ENCODE peak calls at places on chromosomes 11 and 22, in ten cellular contexts. One of them, this sample, is unnamed.

GRCh38 chr11:27423125-27423524 is 49.5 kb downstream of the LGR4 start:
- DNase-seq in ovary: no peak
- DNase-seq in posterior vena cava: no peak
- DNase-seq in brain microvascular endothelial cell: peak; percentile 17
- DNase-seq in RCC 7860: no peak
- DNase-seq in activated T-helper 9 cell treated with anti-CD3 and anti-CD28 coated beads, Interleukin-2, amount 50 U/mL, for 16 hours: no peak
- DNase-seq in GF-D8: peak; percentile 95
- DNase-seq in iPS DF 19.7: no peak
- DNase-seq in dorsolateral prefrontal cortex: no peak
- DNase-seq in globus pallidus: no peak
- DNase-seq in this sample: no peak

GRCh38 chr22:19808873-19809478 is 45.7 kb downstream of the GNB1L start:
- DNase-seq in ovary: no peak
- DNase-seq in posterior vena cava: peak; percentile 34
- DNase-seq in brain microvascular endothelial cell: no peak
- DNase-seq in RCC 7860: no peak
- DNase-seq in activated T-helper 9 cell treated with anti-CD3 and anti-CD28 coated beads, Interleukin-2, amount 50 U/mL, for 16 hours: no peak
- DNase-seq in GF-D8: no peak
- DNase-seq in iPS DF 19.7: no peak
- DNase-seq in dorsolateral prefrontal cortex: no peak
- DNase-seq in globus pallidus: no peak
- DNase-seq in this sample: no peak

GRCh38 chr11:296206-296975 is 2.9 kb downstream of the IFITM5 start:
- DNase-seq in ovary: peak; percentile 37
- DNase-seq in posterior vena cava: peak; percentile 62
- DNase-seq in brain microvascular endothelial cell: no peak
- DNase-seq in RCC 7860: no peak
- DNase-seq in activated T-helper 9 cell treated with anti-CD3 and anti-CD28 coated beads, Interleukin-2, amount 50 U/mL, for 16 hours: no peak
- DNase-seq in GF-D8: no peak
- DNase-seq in iPS DF 19.7: no peak
- DNase-seq in dorsolateral prefrontal cortex: no peak
- DNase-seq in globus pallidus: no peak
- DNase-seq in this sample: no peak

GRCh38 chr11:117220568-117220967 is 11.3 kb downstream of the PCSK7 start:
- DNase-seq in ovary: peak; percentile 73
- DNase-seq in posterior vena cava: peak; percentile 94
- DNase-seq in brain microvascular endothelial cell: no peak
- DNase-seq in RCC 7860: no peak
- DNase-seq in activated T-helper 9 cell treated with anti-CD3 and anti-CD28 coated beads, Interleukin-2, amount 50 U/mL, for 16 hours: no peak
- DNase-seq in GF-D8: no peak
- DNase-seq in iPS DF 19.7: no peak
- DNase-seq in dorsolateral prefrontal cortex: no peak
- DNase-seq in globus pallidus: peak; percentile 70
- DNase-seq in this sample: no peak

GRCh38 chr11:76765863-76766350 is 17.2 kb upstream of the TSKU start:
- DNase-seq in ovary: no peak
- DNase-seq in posterior vena cava: peak; percentile 84
- DNase-seq in brain microvascular endothelial cell: no peak
- DNase-seq in RCC 7860: no peak
- DNase-seq in activated T-helper 9 cell treated with anti-CD3 and anti-CD28 coated beads, Interleukin-2, amount 50 U/mL, for 16 hours: no peak
- DNase-seq in GF-D8: no peak
- DNase-seq in iPS DF 19.7: no peak
- DNase-seq in dorsolateral prefrontal cortex: no peak
- DNase-seq in globus pallidus: no peak
- DNase-seq in this sample: no peak

GRCh38 chr11:120471131-120471530 is 40.4 kb upstream of the GRIK4 start:
- DNase-seq in ovary: no peak
- DNase-seq in posterior vena cava: no peak
- DNase-seq in brain microvascular endothelial cell: peak; percentile 54
- DNase-seq in RCC 7860: no peak
- DNase-seq in activated T-helper 9 cell treated with anti-CD3 and anti-CD28 coated beads, Interleukin-2, amount 50 U/mL, for 16 hours: no peak
- DNase-seq in GF-D8: no peak
- DNase-seq in iPS DF 19.7: no peak
- DNase-seq in dorsolateral prefrontal cortex: no peak
- DNase-seq in globus pallidus: no peak
- DNase-seq in this sample: no peak

GRCh38 chr11:15967166-15967565 is 389.2 kb downstream of the SOX6 start:
- DNase-seq in ovary: no peak
- DNase-seq in posterior vena cava: no peak
- DNase-seq in brain microvascular endothelial cell: no peak
- DNase-seq in RCC 7860: no peak
- DNase-seq in activated T-helper 9 cell treated with anti-CD3 and anti-CD28 coated beads, Interleukin-2, amount 50 U/mL, for 16 hours: no peak
- DNase-seq in GF-D8: no peak
- DNase-seq in iPS DF 19.7: no peak
- DNase-seq in dorsolateral prefrontal cortex: no peak
- DNase-seq in globus pallidus: no peak
- DNase-seq in this sample: no peak

GRCh38 chr11:28228196-28228595 is 120.0 kb downstream of the METTL15 start:
- DNase-seq in ovary: no peak
- DNase-seq in posterior vena cava: no peak
- DNase-seq in brain microvascular endothelial cell: no peak
- DNase-seq in RCC 7860: peak; percentile 24
- DNase-seq in activated T-helper 9 cell treated with anti-CD3 and anti-CD28 coated beads, Interleukin-2, amount 50 U/mL, for 16 hours: no peak
- DNase-seq in GF-D8: no peak
- DNase-seq in iPS DF 19.7: no peak
- DNase-seq in dorsolateral prefrontal cortex: no peak
- DNase-seq in globus pallidus: no peak
- DNase-seq in this sample: no peak

GRCh38 chr11:133362921-133363320 is 169.4 kb downstream of the OPCML start:
- DNase-seq in ovary: no peak
- DNase-seq in posterior vena cava: no peak
- DNase-seq in brain microvascular endothelial cell: no peak
- DNase-seq in RCC 7860: no peak
- DNase-seq in activated T-helper 9 cell treated with anti-CD3 and anti-CD28 coated beads, Interleukin-2, amount 50 U/mL, for 16 hours: no peak
- DNase-seq in GF-D8: no peak
- DNase-seq in iPS DF 19.7: no peak
- DNase-seq in dorsolateral prefrontal cortex: no peak
- DNase-seq in globus pallidus: no peak
- DNase-seq in this sample: no peak

GRCh38 chr11:33452806-33453205 is 195.6 kb downstream of the HIPK3 start:
- DNase-seq in ovary: no peak
- DNase-seq in posterior vena cava: no peak
- DNase-seq in brain microvascular endothelial cell: peak; percentile 89
- DNase-seq in RCC 7860: peak; percentile 65
- DNase-seq in activated T-helper 9 cell treated with anti-CD3 and anti-CD28 coated beads, Interleukin-2, amount 50 U/mL, for 16 hours: no peak
- DNase-seq in GF-D8: no peak
- DNase-seq in iPS DF 19.7: no peak
- DNase-seq in dorsolateral prefrontal cortex: no peak
- DNase-seq in globus pallidus: no peak
- DNase-seq in this sample: no peak

GRCh38 chr11:97893612-97894011 is 1127.1 kb upstream of the CNTN5 start:
- DNase-seq in ovary: no peak
- DNase-seq in posterior vena cava: no peak
- DNase-seq in brain microvascular endothelial cell: no peak
- DNase-seq in RCC 7860: no peak
- DNase-seq in activated T-helper 9 cell treated with anti-CD3 and anti-CD28 coated beads, Interleukin-2, amount 50 U/mL, for 16 hours: no peak
- DNase-seq in GF-D8: no peak
- DNase-seq in iPS DF 19.7: no peak
- DNase-seq in dorsolateral prefrontal cortex: no peak
- DNase-seq in globus pallidus: no peak
- DNase-seq in this sample: no peak

GRCh38 chr11:59062602-59063529 is 23.2 kb upstream of the GLYATL1B start:
- DNase-seq in ovary: no peak
- DNase-seq in posterior vena cava: no peak
- DNase-seq in brain microvascular endothelial cell: no peak
- DNase-seq in RCC 7860: no peak
- DNase-seq in activated T-helper 9 cell treated with anti-CD3 and anti-CD28 coated beads, Interleukin-2, amount 50 U/mL, for 16 hours: no peak
- DNase-seq in GF-D8: no peak
- DNase-seq in iPS DF 19.7: no peak
- DNase-seq in dorsolateral prefrontal cortex: no peak
- DNase-seq in globus pallidus: no peak
- DNase-seq in this sample: no peak

GRCh38 chr11:44179173-44179572 is 83.7 kb downstream of the EXT2 start:
- DNase-seq in ovary: no peak
- DNase-seq in posterior vena cava: no peak
- DNase-seq in brain microvascular endothelial cell: no peak
- DNase-seq in RCC 7860: no peak
- DNase-seq in activated T-helper 9 cell treated with anti-CD3 and anti-CD28 coated beads, Interleukin-2, amount 50 U/mL, for 16 hours: no peak
- DNase-seq in GF-D8: no peak
- DNase-seq in iPS DF 19.7: no peak
- DNase-seq in dorsolateral prefrontal cortex: no peak
- DNase-seq in globus pallidus: no peak
- DNase-seq in this sample: no peak

GRCh38 chr22:40199852-40200251 is 22.1 kb downstream of the TNRC6B start:
- DNase-seq in ovary: no peak
- DNase-seq in posterior vena cava: no peak
- DNase-seq in brain microvascular endothelial cell: no peak
- DNase-seq in RCC 7860: no peak
- DNase-seq in activated T-helper 9 cell treated with anti-CD3 and anti-CD28 coated beads, Interleukin-2, amount 50 U/mL, for 16 hours: no peak
- DNase-seq in GF-D8: no peak
- DNase-seq in iPS DF 19.7: no peak
- DNase-seq in dorsolateral prefrontal cortex: no peak
- DNase-seq in globus pallidus: no peak
- DNase-seq in this sample: no peak

GRCh38 chr11:66850588-66851250 is 6.1 kb upstream of the LRFN4 start:
- DNase-seq in ovary: peak; percentile 35
- DNase-seq in posterior vena cava: peak; percentile 73
- DNase-seq in brain microvascular endothelial cell: no peak
- DNase-seq in RCC 7860: no peak
- DNase-seq in activated T-helper 9 cell treated with anti-CD3 and anti-CD28 coated beads, Interleukin-2, amount 50 U/mL, for 16 hours: no peak
- DNase-seq in GF-D8: no peak
- DNase-seq in iPS DF 19.7: no peak
- DNase-seq in dorsolateral prefrontal cortex: peak; percentile 32
- DNase-seq in globus pallidus: no peak
- DNase-seq in this sample: no peak

GRCh38 chr11:103601230-103601846 is 435.1 kb upstream of the DDI1 start:
- DNase-seq in ovary: no peak
- DNase-seq in posterior vena cava: no peak
- DNase-seq in brain microvascular endothelial cell: peak; percentile 61
- DNase-seq in RCC 7860: peak; percentile 55
- DNase-seq in activated T-helper 9 cell treated with anti-CD3 and anti-CD28 coated beads, Interleukin-2, amount 50 U/mL, for 16 hours: no peak
- DNase-seq in GF-D8: peak; percentile 56
- DNase-seq in iPS DF 19.7: no peak
- DNase-seq in dorsolateral prefrontal cortex: no peak
- DNase-seq in globus pallidus: peak; percentile 24
- DNase-seq in this sample: peak; percentile 91

GRCh38 chr11:125270711-125271110 is 106.2 kb downstream of the PKNOX2 start:
- DNase-seq in ovary: no peak
- DNase-seq in posterior vena cava: no peak
- DNase-seq in brain microvascular endothelial cell: peak; percentile 30
- DNase-seq in RCC 7860: no peak
- DNase-seq in activated T-helper 9 cell treated with anti-CD3 and anti-CD28 coated beads, Interleukin-2, amount 50 U/mL, for 16 hours: no peak
- DNase-seq in GF-D8: no peak
- DNase-seq in iPS DF 19.7: no peak
- DNase-seq in dorsolateral prefrontal cortex: no peak
- DNase-seq in globus pallidus: no peak
- DNase-seq in this sample: no peak

GRCh38 chr11:82826526-82826925 is 73.7 kb downstream of the PRCP start:
- DNase-seq in ovary: no peak
- DNase-seq in posterior vena cava: no peak
- DNase-seq in brain microvascular endothelial cell: no peak
- DNase-seq in RCC 7860: no peak
- DNase-seq in activated T-helper 9 cell treated with anti-CD3 and anti-CD28 coated beads, Interleukin-2, amount 50 U/mL, for 16 hours: no peak
- DNase-seq in GF-D8: no peak
- DNase-seq in iPS DF 19.7: no peak
- DNase-seq in dorsolateral prefrontal cortex: no peak
- DNase-seq in globus pallidus: no peak
- DNase-seq in this sample: peak; percentile 57

GRCh38 chr11:109677240-109677639 is 255.2 kb downstream of the C11orf87 start:
- DNase-seq in ovary: no peak
- DNase-seq in posterior vena cava: no peak
- DNase-seq in brain microvascular endothelial cell: no peak
- DNase-seq in RCC 7860: no peak
- DNase-seq in activated T-helper 9 cell treated with anti-CD3 and anti-CD28 coated beads, Interleukin-2, amount 50 U/mL, for 16 hours: no peak
- DNase-seq in GF-D8: no peak
- DNase-seq in iPS DF 19.7: no peak
- DNase-seq in dorsolateral prefrontal cortex: no peak
- DNase-seq in globus pallidus: no peak
- DNase-seq in this sample: no peak

GRCh38 chr11:121226415-121227263 is 65.9 kb upstream of the SC5D start:
- DNase-seq in ovary: no peak
- DNase-seq in posterior vena cava: no peak
- DNase-seq in brain microvascular endothelial cell: no peak
- DNase-seq in RCC 7860: no peak
- DNase-seq in activated T-helper 9 cell treated with anti-CD3 and anti-CD28 coated beads, Interleukin-2, amount 50 U/mL, for 16 hours: no peak
- DNase-seq in GF-D8: no peak
- DNase-seq in iPS DF 19.7: no peak
- DNase-seq in dorsolateral prefrontal cortex: no peak
- DNase-seq in globus pallidus: no peak
- DNase-seq in this sample: no peak

GRCh38 chr22:18999416-18999815 is 63.3 kb upstream of the PRODH start:
- DNase-seq in ovary: no peak
- DNase-seq in posterior vena cava: no peak
- DNase-seq in brain microvascular endothelial cell: no peak
- DNase-seq in RCC 7860: no peak
- DNase-seq in activated T-helper 9 cell treated with anti-CD3 and anti-CD28 coated beads, Interleukin-2, amount 50 U/mL, for 16 hours: no peak
- DNase-seq in GF-D8: no peak
- DNase-seq in iPS DF 19.7: no peak
- DNase-seq in dorsolateral prefrontal cortex: no peak
- DNase-seq in globus pallidus: no peak
- DNase-seq in this sample: no peak

GRCh38 chr22:48678171-48679135 is 1149.2 kb downstream of the BRD1 start:
- DNase-seq in ovary: no peak
- DNase-seq in posterior vena cava: no peak
- DNase-seq in brain microvascular endothelial cell: no peak
- DNase-seq in RCC 7860: no peak
- DNase-seq in activated T-helper 9 cell treated with anti-CD3 and anti-CD28 coated beads, Interleukin-2, amount 50 U/mL, for 16 hours: no peak
- DNase-seq in GF-D8: no peak
- DNase-seq in iPS DF 19.7: no peak
- DNase-seq in dorsolateral prefrontal cortex: no peak
- DNase-seq in globus pallidus: no peak
- DNase-seq in this sample: no peak

GRCh38 chr11:68560216-68560615 is 99.7 kb downstream of the PPP6R3 start:
- DNase-seq in ovary: no peak
- DNase-seq in posterior vena cava: no peak
- DNase-seq in brain microvascular endothelial cell: no peak
- DNase-seq in RCC 7860: no peak
- DNase-seq in activated T-helper 9 cell treated with anti-CD3 and anti-CD28 coated beads, Interleukin-2, amount 50 U/mL, for 16 hours: no peak
- DNase-seq in GF-D8: no peak
- DNase-seq in iPS DF 19.7: no peak
- DNase-seq in dorsolateral prefrontal cortex: no peak
- DNase-seq in globus pallidus: no peak
- DNase-seq in this sample: no peak

GRCh38 chr11:74397531-74398243 is 546 bp downstream of the PGM2L1 start:
- DNase-seq in ovary: no peak
- DNase-seq in posterior vena cava: peak; percentile 83
- DNase-seq in brain microvascular endothelial cell: peak; percentile 11
- DNase-seq in RCC 7860: peak; percentile 53
- DNase-seq in activated T-helper 9 cell treated with anti-CD3 and anti-CD28 coated beads, Interleukin-2, amount 50 U/mL, for 16 hours: peak; percentile 9
- DNase-seq in GF-D8: peak; percentile 29
- DNase-seq in iPS DF 19.7: no peak
- DNase-seq in dorsolateral prefrontal cortex: peak; percentile 47
- DNase-seq in globus pallidus: peak; percentile 6
- DNase-seq in this sample: no peak

GRCh38 chr22:20648306-20648903 is 125.5 kb upstream of the SERPIND1 start:
- DNase-seq in ovary: no peak
- DNase-seq in posterior vena cava: no peak
- DNase-seq in brain microvascular endothelial cell: no peak
- DNase-seq in RCC 7860: no peak
- DNase-seq in activated T-helper 9 cell treated with anti-CD3 and anti-CD28 coated beads, Interleukin-2, amount 50 U/mL, for 16 hours: no peak
- DNase-seq in GF-D8: no peak
- DNase-seq in iPS DF 19.7: no peak
- DNase-seq in dorsolateral prefrontal cortex: no peak
- DNase-seq in globus pallidus: no peak
- DNase-seq in this sample: no peak

GRCh38 chr11:85307381-85307780 is 319.8 kb downstream of the DLG2 start:
- DNase-seq in ovary: no peak
- DNase-seq in posterior vena cava: no peak
- DNase-seq in brain microvascular endothelial cell: no peak
- DNase-seq in RCC 7860: no peak
- DNase-seq in activated T-helper 9 cell treated with anti-CD3 and anti-CD28 coated beads, Interleukin-2, amount 50 U/mL, for 16 hours: no peak
- DNase-seq in GF-D8: no peak
- DNase-seq in iPS DF 19.7: no peak
- DNase-seq in dorsolateral prefrontal cortex: no peak
- DNase-seq in globus pallidus: no peak
- DNase-seq in this sample: no peak

GRCh38 chr11:27699242-27699925 is 871 bp downstream of the BDNF start:
- DNase-seq in ovary: no peak
- DNase-seq in posterior vena cava: no peak
- DNase-seq in brain microvascular endothelial cell: no peak
- DNase-seq in RCC 7860: peak; percentile 28
- DNase-seq in activated T-helper 9 cell treated with anti-CD3 and anti-CD28 coated beads, Interleukin-2, amount 50 U/mL, for 16 hours: no peak
- DNase-seq in GF-D8: no peak
- DNase-seq in iPS DF 19.7: no peak
- DNase-seq in dorsolateral prefrontal cortex: no peak
- DNase-seq in globus pallidus: no peak
- DNase-seq in this sample: peak; percentile 19

GRCh38 chr11:119759324-119759723 is 30.3 kb upstream of the NECTIN1 start:
- DNase-seq in ovary: no peak
- DNase-seq in posterior vena cava: peak; percentile 48
- DNase-seq in brain microvascular endothelial cell: peak; percentile 21
- DNase-seq in RCC 7860: peak; percentile 28
- DNase-seq in activated T-helper 9 cell treated with anti-CD3 and anti-CD28 coated beads, Interleukin-2, amount 50 U/mL, for 16 hours: no peak
- DNase-seq in GF-D8: no peak
- DNase-seq in iPS DF 19.7: no peak
- DNase-seq in dorsolateral prefrontal cortex: no peak
- DNase-seq in globus pallidus: no peak
- DNase-seq in this sample: no peak

This sample was measured in Karpas-422.